ENCODE peak calls at places on chromosomes 16 and 17, in six cellular contexts. One of them, this sample, is unnamed.

GRCh38 chr17:77691216-77692085 is 267.1 kb upstream of the TNRC6C start:
- DNase-seq in H1: no peak
- DNase-seq in CD4-positive, alpha-beta T cell: no peak
- DNase-seq in fibroblast of mammary gland: no peak
- DNase-seq in WTC11: no peak
- DNase-seq in HFF-Myc: no peak
- DNase-seq in this sample: no peak

GRCh38 chr17:31509805-31510177 is 118.3 kb downstream of the RAB11FIP4 start:
- DNase-seq in WTC11: no peak
- DNase-seq in HFF-Myc: no peak
- DNase-seq in H1: no peak
- DNase-seq in fibroblast of mammary gland: no peak
- DNase-seq in CD4-positive, alpha-beta T cell: no peak
- DNase-seq in this sample: no peak

GRCh38 chr16:57357330-57358151 is 1.0 kb upstream of the CCL22 start:
- DNase-seq in fibroblast of mammary gland: no peak
- DNase-seq in CD4-positive, alpha-beta T cell: no peak
- DNase-seq in H1: no peak
- DNase-seq in HFF-Myc: no peak
- DNase-seq in WTC11: no peak
- DNase-seq in this sample: no peak

GRCh38 chr16:22313141-22313781 is 16.1 kb downstream of the POLR3E start:
- DNase-seq in HFF-Myc: no peak
- DNase-seq in H1: no peak
- DNase-seq in WTC11: no peak
- DNase-seq in fibroblast of mammary gland: no peak
- DNase-seq in CD4-positive, alpha-beta T cell: no peak
- DNase-seq in this sample: no peak

GRCh38 chr16:76910931-76911330 is 280.1 kb upstream of the MON1B start:
- DNase-seq in WTC11: no peak
- DNase-seq in H1: no peak
- DNase-seq in fibroblast of mammary gland: peak; percentile 89
- DNase-seq in HFF-Myc: no peak
- DNase-seq in CD4-positive, alpha-beta T cell: no peak
- DNase-seq in this sample: no peak

GRCh38 chr17:75547091-75547490 is 21.6 kb downstream of the LLGL2 start:
- DNase-seq in fibroblast of mammary gland: no peak
- DNase-seq in HFF-Myc: no peak
- DNase-seq in WTC11: no peak
- DNase-seq in CD4-positive, alpha-beta T cell: no peak
- DNase-seq in H1: no peak
- DNase-seq in this sample: no peak

GRCh38 chr17:42679001-42679491 is 2.3 kb upstream of the PLEKHH3 start:
- DNase-seq in CD4-positive, alpha-beta T cell: peak; percentile 42
- DNase-seq in fibroblast of mammary gland: peak; percentile 59
- DNase-seq in WTC11: no peak
- DNase-seq in H1: no peak
- DNase-seq in HFF-Myc: no peak
- DNase-seq in this sample: no peak

GRCh38 chr17:45129426-45129939 is 2.8 kb downstream of the PLCD3 start:
- DNase-seq in fibroblast of mammary gland: no peak
- DNase-seq in CD4-positive, alpha-beta T cell: no peak
- DNase-seq in WTC11: no peak
- DNase-seq in HFF-Myc: no peak
- DNase-seq in H1: no peak
- DNase-seq in this sample: no peak

GRCh38 chr17:56985371-56986162 is 7.6 kb downstream of the SCPEP1 start:
- DNase-seq in CD4-positive, alpha-beta T cell: no peak
- DNase-seq in H1: no peak
- DNase-seq in HFF-Myc: no peak
- DNase-seq in WTC11: no peak
- DNase-seq in fibroblast of mammary gland: no peak
- DNase-seq in this sample: no peak

GRCh38 chr17:4520881-4521600 is 22.4 kb downstream of the SPNS2 start:
- DNase-seq in HFF-Myc: no peak
- DNase-seq in CD4-positive, alpha-beta T cell: no peak
- DNase-seq in fibroblast of mammary gland: no peak
- DNase-seq in H1: no peak
- DNase-seq in WTC11: no peak
- DNase-seq in this sample: no peak

GRCh38 chr16:3012828-3013420 is at the start of gene CLDN9:
- DNase-seq in HFF-Myc: no peak
- DNase-seq in WTC11: peak; percentile 69
- DNase-seq in H1: no peak
- DNase-seq in fibroblast of mammary gland: no peak
- DNase-seq in CD4-positive, alpha-beta T cell: no peak
- DNase-seq in this sample: no peak

GRCh38 chr16:48949636-48950035 is 332.0 kb downstream of the CBLN1 start:
- DNase-seq in HFF-Myc: no peak
- DNase-seq in fibroblast of mammary gland: no peak
- DNase-seq in H1: no peak
- DNase-seq in CD4-positive, alpha-beta T cell: no peak
- DNase-seq in WTC11: no peak
- DNase-seq in this sample: no peak

GRCh38 chr16:56944954-56945839 is 13.3 kb downstream of the HERPUD1 start:
- DNase-seq in H1: no peak
- DNase-seq in WTC11: no peak
- DNase-seq in CD4-positive, alpha-beta T cell: no peak
- DNase-seq in fibroblast of mammary gland: no peak
- DNase-seq in HFF-Myc: no peak
- DNase-seq in this sample: no peak

GRCh38 chr17:78117027-78117981 is 11.3 kb downstream of the TMC6 start:
- DNase-seq in CD4-positive, alpha-beta T cell: no peak
- DNase-seq in H1: no peak
- DNase-seq in WTC11: peak; percentile 76
- DNase-seq in fibroblast of mammary gland: no peak
- DNase-seq in HFF-Myc: no peak
- DNase-seq in this sample: no peak

GRCh38 chr17:55421179-55421934 is at the start of gene MMD:
- DNase-seq in fibroblast of mammary gland: no peak
- DNase-seq in WTC11: peak; percentile 32
- DNase-seq in H1: no peak
- DNase-seq in HFF-Myc: no peak
- DNase-seq in CD4-positive, alpha-beta T cell: no peak
- DNase-seq in this sample: no peak

GRCh38 chr17:38510424-38511125 is 82.3 kb downstream of the ARHGAP23 start:
- DNase-seq in fibroblast of mammary gland: no peak
- DNase-seq in H1: no peak
- DNase-seq in HFF-Myc: no peak
- DNase-seq in CD4-positive, alpha-beta T cell: no peak
- DNase-seq in WTC11: peak; percentile 65
- DNase-seq in this sample: peak; percentile 28

GRCh38 chr16:82675300-82675699 is 48.5 kb downstream of the CDH13 start:
- DNase-seq in CD4-positive, alpha-beta T cell: no peak
- DNase-seq in HFF-Myc: no peak
- DNase-seq in WTC11: no peak
- DNase-seq in H1: no peak
- DNase-seq in fibroblast of mammary gland: no peak
- DNase-seq in this sample: peak; percentile 72

GRCh38 chr16:17105239-17105721 is 365.5 kb downstream of the XYLT1 start:
- DNase-seq in H1: no peak
- DNase-seq in HFF-Myc: no peak
- DNase-seq in CD4-positive, alpha-beta T cell: no peak
- DNase-seq in fibroblast of mammary gland: no peak
- DNase-seq in WTC11: no peak
- DNase-seq in this sample: no peak

GRCh38 chr16:85231959-85232358 is 119.7 kb upstream of the CIBAR2 start:
- DNase-seq in HFF-Myc: no peak
- DNase-seq in H1: no peak
- DNase-seq in fibroblast of mammary gland: peak; percentile 61
- DNase-seq in CD4-positive, alpha-beta T cell: no peak
- DNase-seq in WTC11: no peak
- DNase-seq in this sample: no peak

GRCh38 chr16:57426356-57426755 is 20.8 kb downstream of the CIAPIN1 start:
- DNase-seq in WTC11: no peak
- DNase-seq in CD4-positive, alpha-beta T cell: no peak
- DNase-seq in H1: no peak
- DNase-seq in HFF-Myc: no peak
- DNase-seq in fibroblast of mammary gland: no peak
- DNase-seq in this sample: no peak

GRCh38 chr16:80958284-80958683 is 48.4 kb downstream of the CMC2 start:
- DNase-seq in H1: no peak
- DNase-seq in CD4-positive, alpha-beta T cell: no peak
- DNase-seq in HFF-Myc: no peak
- DNase-seq in fibroblast of mammary gland: no peak
- DNase-seq in WTC11: no peak
- DNase-seq in this sample: no peak

GRCh38 chr16:50603206-50604064 is 55.2 kb downstream of the NKD1 start:
- DNase-seq in fibroblast of mammary gland: peak; percentile 29
- DNase-seq in WTC11: no peak
- DNase-seq in CD4-positive, alpha-beta T cell: no peak
- DNase-seq in HFF-Myc: peak; percentile 24
- DNase-seq in H1: no peak
- DNase-seq in this sample: peak; percentile 46

GRCh38 chr16:87701505-87701921 is 64.3 kb downstream of the KLHDC4 start:
- DNase-seq in CD4-positive, alpha-beta T cell: no peak
- DNase-seq in HFF-Myc: no peak
- DNase-seq in fibroblast of mammary gland: no peak
- DNase-seq in H1: no peak
- DNase-seq in WTC11: no peak
- DNase-seq in this sample: no peak

GRCh38 chr17:64938925-64939474 is 19.7 kb upstream of the LRRC37A3 start:
- DNase-seq in WTC11: peak; percentile 80
- DNase-seq in fibroblast of mammary gland: peak; percentile 26
- DNase-seq in HFF-Myc: no peak
- DNase-seq in H1: peak; percentile 25
- DNase-seq in CD4-positive, alpha-beta T cell: no peak
- DNase-seq in this sample: peak; percentile 10

GRCh38 chr16:83060-83603 is 5.1 kb downstream of the MPG start:
- DNase-seq in HFF-Myc: no peak
- DNase-seq in fibroblast of mammary gland: no peak
- DNase-seq in CD4-positive, alpha-beta T cell: no peak
- DNase-seq in WTC11: no peak
- DNase-seq in H1: no peak
- DNase-seq in this sample: no peak

GRCh38 chr16:85087899-85088569 is 24.2 kb downstream of the CIBAR2 start:
- DNase-seq in fibroblast of mammary gland: no peak
- DNase-seq in HFF-Myc: no peak
- DNase-seq in WTC11: no peak
- DNase-seq in H1: no peak
- DNase-seq in CD4-positive, alpha-beta T cell: no peak
- DNase-seq in this sample: no peak

GRCh38 chr16:23508589-23509440 is 1.5 kb downstream of the GGA2 start:
- DNase-seq in H1: no peak
- DNase-seq in HFF-Myc: no peak
- DNase-seq in WTC11: peak; percentile 37
- DNase-seq in CD4-positive, alpha-beta T cell: no peak
- DNase-seq in fibroblast of mammary gland: peak; percentile 24
- DNase-seq in this sample: no peak

GRCh38 chr17:11097121-11097520 is 143.9 kb upstream of the SHISA6 start:
- DNase-seq in CD4-positive, alpha-beta T cell: no peak
- DNase-seq in H1: no peak
- DNase-seq in fibroblast of mammary gland: no peak
- DNase-seq in HFF-Myc: no peak
- DNase-seq in WTC11: no peak
- DNase-seq in this sample: no peak

GRCh38 chr16:50297301-50298074 is 31.1 kb downstream of the ADCY7 start:
- DNase-seq in H1: no peak
- DNase-seq in fibroblast of mammary gland: no peak
- DNase-seq in CD4-positive, alpha-beta T cell: no peak
- DNase-seq in WTC11: no peak
- DNase-seq in HFF-Myc: no peak
- DNase-seq in this sample: no peak

GRCh38 chr16:4847774-4848587 is 700 bp downstream of the UBN1 start:
- DNase-seq in WTC11: peak; percentile 33
- DNase-seq in HFF-Myc: no peak
- DNase-seq in CD4-positive, alpha-beta T cell: peak; percentile 14
- DNase-seq in H1: no peak
- DNase-seq in fibroblast of mammary gland: peak; percentile 85
- DNase-seq in this sample: peak; percentile 61

GRCh38 chr17:77872199-77872598 is 86.3 kb upstream of the TNRC6C start:
- DNase-seq in H1: no peak
- DNase-seq in fibroblast of mammary gland: no peak
- DNase-seq in HFF-Myc: no peak
- DNase-seq in WTC11: no peak
- DNase-seq in CD4-positive, alpha-beta T cell: peak; percentile 39
- DNase-seq in this sample: no peak

DNA sequence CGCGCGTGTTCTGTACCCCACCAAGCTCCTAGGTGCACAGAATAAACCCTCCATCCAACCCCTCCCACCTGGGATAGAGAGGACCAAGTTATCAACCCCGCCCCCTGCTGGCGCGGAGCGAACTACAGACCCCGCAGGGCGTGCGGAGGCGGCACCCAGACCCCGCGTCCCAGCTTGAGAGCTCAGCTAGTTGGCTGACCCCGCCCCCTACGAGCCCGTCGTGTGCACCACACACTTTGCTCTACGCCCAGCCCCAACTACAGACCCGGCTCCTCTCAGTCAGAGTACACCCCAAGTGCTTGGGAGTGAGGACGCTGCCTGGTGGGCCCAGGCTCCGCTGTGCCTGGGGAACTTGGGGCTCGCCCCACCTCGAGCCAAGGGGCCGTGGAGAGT is 1.5 kb downstream of the GRIN2A start:
- DNase-seq in CD4-positive, alpha-beta T cell: no peak
- DNase-seq in WTC11: peak; percentile 92
- DNase-seq in H1: peak; percentile 59
- DNase-seq in fibroblast of mammary gland: no peak
- DNase-seq in HFF-Myc: no peak
- DNase-seq in this sample: no peak
- TF ChIP-seq CTCF in CD4-positive, alpha-beta T cell: no peak
- TF ChIP-seq CTCF in WTC11: peak; percentile 69
- TF ChIP-seq CTCF in H1: peak; percentile 68
- TF ChIP-seq CTCF in fibroblast of mammary gland: peak; percentile 25
- TF ChIP-seq CTCF in HFF-Myc: peak; percentile 27
- TF ChIP-seq CTCF in this sample: peak; percentile 73

GRCh38 chr16:6528217-6528616 is 804.4 kb upstream of the RBFOX1 start:
- DNase-seq in HFF-Myc: no peak
- DNase-seq in WTC11: no peak
- DNase-seq in H1: no peak
- DNase-seq in CD4-positive, alpha-beta T cell: no peak
- DNase-seq in fibroblast of mammary gland: no peak
- DNase-seq in this sample: no peak
- TF ChIP-seq CTCF in HFF-Myc: no peak
- TF ChIP-seq CTCF in WTC11: no peak
- TF ChIP-seq CTCF in H1: no peak
- TF ChIP-seq CTCF in CD4-positive, alpha-beta T cell: no peak
- TF ChIP-seq CTCF in fibroblast of mammary gland: no peak
- TF ChIP-seq CTCF in this sample: no peak

DNA sequence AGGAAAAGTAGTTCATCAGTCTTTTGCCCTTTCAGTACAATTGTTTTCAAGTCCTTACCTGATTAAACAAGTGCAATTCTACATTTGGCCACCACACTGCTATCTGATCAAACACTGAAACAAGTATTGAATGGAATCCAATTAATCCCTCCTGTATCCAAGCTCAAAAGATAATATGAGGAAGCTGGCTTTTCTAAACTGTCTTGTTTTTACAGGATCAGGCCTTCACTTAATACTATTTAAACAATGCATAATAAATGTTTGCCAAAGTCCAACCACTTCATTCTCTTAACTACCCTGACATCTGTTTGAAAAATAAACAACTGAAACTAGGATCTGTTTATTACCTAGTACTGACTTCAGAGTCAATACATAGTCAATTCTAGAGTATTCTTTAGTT is 131.6 kb downstream of the MRTFB start:
- DNase-seq in HFF-Myc: no peak
- DNase-seq in H1: no peak
- DNase-seq in WTC11: no peak
- DNase-seq in fibroblast of mammary gland: peak; percentile 21
- DNase-seq in CD4-positive, alpha-beta T cell: no peak
- DNase-seq in this sample: no peak
- TF ChIP-seq CTCF in HFF-Myc: no peak
- TF ChIP-seq CTCF in H1: no peak
- TF ChIP-seq CTCF in WTC11: no peak
- TF ChIP-seq CTCF in fibroblast of mammary gland: peak; percentile 19
- TF ChIP-seq CTCF in CD4-positive, alpha-beta T cell: no peak
- TF ChIP-seq CTCF in this sample: peak; percentile 69

GRCh38 chr16:75491876-75492275 is 3.4 kb downstream of the CHST6 start:
- DNase-seq in H1: no peak
- DNase-seq in CD4-positive, alpha-beta T cell: no peak
- DNase-seq in fibroblast of mammary gland: no peak
- DNase-seq in HFF-Myc: no peak
- DNase-seq in WTC11: peak; percentile 39
- DNase-seq in this sample: peak; percentile 65
- TF ChIP-seq CTCF in H1: peak; percentile 54
- TF ChIP-seq CTCF in CD4-positive, alpha-beta T cell: no peak
- TF ChIP-seq CTCF in fibroblast of mammary gland: no peak
- TF ChIP-seq CTCF in HFF-Myc: peak; percentile 17
- TF ChIP-seq CTCF in WTC11: no peak
- TF ChIP-seq CTCF in this sample: peak; percentile 55